ENCODE peak calls at places on chromosomes 1 and 21, in seven cellular contexts. L is CD8-positive, alpha-beta memory T cell; D is suprapubic skin; E is thoracic aorta; J is hepatocyte; P is adrenal gland; U is endodermal cell. C is an unnamed sample. For H3K27me3, the result is how much of the 10 kb centered on the place peaks cover.

GRCh38 chr1:64986903-64987871 is 20.8 kb upstream of the JAK1 start:
- DNase-seq in L (no peak), D (no peak), E (no peak), J (peak), P (no peak), U (no peak), C (no peak)

GRCh38 chr1:37437058-37437457 is 37.3 kb upstream of the ZC3H12A start:
- DNase-seq in L (no peak), D (no peak), E (no peak), J (no peak), P (no peak), U (no peak), C (no peak)

GRCh38 chr1:174812026-174812425 is 187.7 kb upstream of the CACYBP start:
- DNase-seq in L (no peak), D (no peak), E (no peak), J (no peak), P (no peak), U (no peak), C (no peak)

GRCh38 chr1:194117582-194117981 is 931.2 kb upstream of the B3GALT2 start:
- DNase-seq in L (no peak), D (no peak), E (no peak), J (no peak), P (no peak), U (peak), C (no peak)

GRCh38 chr1:179251675-179252074 is 22.2 kb upstream of the ABL2 start:
- DNase-seq in L (no peak), D (no peak), E (no peak), J (peak), P (no peak), U (no peak), C (peak)

GRCh38 chr1:165073402-165074007 is 283.0 kb downstream of the LMX1A start:
- DNase-seq in L (no peak), D (no peak), E (no peak), J (peak), P (no peak), U (no peak), C (no peak)

GRCh38 chr1:203424285-203424684 is 51.3 kb upstream of the PRELP start:
- DNase-seq in L (no peak), D (no peak), E (no peak), J (no peak), P (no peak), U (no peak), C (no peak)

GRCh38 chr1:156862602-156863599 is 2.2 kb downstream of the NTRK1 start:
- DNase-seq in L (no peak), D (no peak), E (no peak), J (no peak), P (no peak), U (no peak), C (no peak)

GRCh38 chr1:50266509-50266908 is 156.7 kb downstream of the DMRTA2 start:
- DNase-seq in L (no peak), D (no peak), E (no peak), J (no peak), P (no peak), U (peak), C (no peak)

GRCh38 chr1:154767315-154768240 is 102.5 kb downstream of the KCNN3 start:
- DNase-seq in L (no peak), D (peak), E (no peak), J (peak), P (no peak), U (no peak), C (peak)

DNA sequence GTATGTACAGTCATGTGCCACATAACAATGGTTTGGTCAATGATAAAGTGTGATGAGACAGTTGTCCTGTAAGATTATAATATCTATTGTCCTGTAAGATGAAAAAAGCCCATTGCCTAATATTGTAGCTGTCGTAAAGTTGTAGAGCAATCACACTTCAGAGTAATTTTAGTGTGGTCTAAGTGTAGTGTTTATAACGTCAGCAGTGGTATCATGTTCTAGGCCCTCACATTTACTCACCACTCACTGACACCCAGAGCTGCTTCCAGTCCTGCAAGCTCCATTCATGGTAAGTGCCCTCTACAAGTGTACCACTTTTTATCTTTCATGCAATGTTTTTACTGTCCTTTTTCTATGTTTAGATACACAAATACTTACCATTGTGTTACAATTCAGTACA is 259.9 kb upstream of the RAB4A start:
- DNase-seq in L (no peak), D (no peak), E (no peak), J (no peak), P (no peak), U (no peak), C (no peak)
- H3K27me3 ChIP-seq in L (under half), D (under half), E (under half), J (under half), P (under half), U (under half), C (under half)

DNA sequence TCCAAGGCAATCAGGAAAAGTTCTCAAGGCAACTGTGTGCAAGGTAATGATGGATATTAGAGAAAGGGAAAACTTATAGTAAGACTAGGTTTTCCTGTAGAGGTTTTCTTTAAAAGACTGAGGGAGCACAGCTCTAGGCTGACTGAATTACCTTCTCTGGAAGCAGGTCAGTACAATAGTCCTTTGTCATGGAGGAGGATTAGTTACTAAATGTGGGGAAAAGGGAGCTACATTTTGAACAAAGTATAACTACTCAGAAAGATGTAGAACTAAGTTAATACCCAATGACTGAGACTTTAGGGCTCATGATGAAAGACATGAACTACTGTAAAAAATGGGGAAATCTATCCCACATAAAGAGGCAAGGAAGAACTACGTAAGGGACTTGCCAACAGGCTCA is 148.6 kb upstream of the HP1BP3 start:
- DNase-seq in L (no peak), D (no peak), E (no peak), J (no peak), P (no peak), U (no peak), C (no peak)
- H3K27ac ChIP-seq in L (no peak), D (no peak), E (no peak), J (no peak), P (no peak), U (no peak), C (no peak)

DNA sequence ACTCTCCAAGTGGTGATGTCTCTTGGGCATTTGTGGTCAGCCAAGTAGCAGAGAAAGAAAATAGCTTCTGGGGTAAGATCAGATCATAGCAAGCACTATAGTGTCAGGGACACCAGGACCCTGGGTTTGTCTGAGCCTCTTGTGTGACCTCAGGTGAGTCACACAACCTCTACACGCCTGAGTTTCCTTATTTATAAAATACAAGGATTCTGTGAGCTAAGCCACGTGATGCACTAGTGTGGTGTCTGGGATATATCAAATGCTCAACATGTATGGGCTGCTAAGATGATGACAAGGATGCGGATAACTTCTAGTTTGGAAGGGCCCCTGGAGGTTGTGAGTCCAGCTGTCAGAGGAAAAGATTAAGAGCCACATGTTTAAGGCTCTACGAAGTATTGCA is 24.5 kb upstream of the ZNF436 start:
- DNase-seq in L (no peak), D (no peak), E (no peak), J (peak), P (no peak), U (no peak), C (no peak)
- H3K27me3 ChIP-seq in L (under half), D (under half), E (under half), J (under half), P (under half), U (under half), C (under half)

GRCh38 chr1:245118806-245119205 is 36.0 kb upstream of the KIF26B start:
- DNase-seq in L (no peak), D (no peak), E (no peak), J (no peak), P (no peak), U (no peak), C (peak)
- H3K27ac ChIP-seq in L (no peak), D (no peak), E (no peak), J (no peak), P (no peak), U (no peak), C (no peak)

GRCh38 chr1:22245100-22245650 is 102.3 kb upstream of the WNT4 start:
- DNase-seq in L (no peak), D (no peak), E (no peak), J (no peak), P (no peak), U (no peak), C (no peak)
- H3K27me3 ChIP-seq in L (under half), D (under half), E (under half), J (under half), P (under half), U (under half), C (half or more)

GRCh38 chr1:214569357-214570004 is 18.1 kb upstream of the PTPN14 start:
- DNase-seq in L (no peak), D (no peak), E (no peak), J (no peak), P (no peak), U (no peak), C (no peak)
- H3K27ac ChIP-seq in L (no peak), D (no peak), E (peak), J (no peak), P (no peak), U (no peak), C (no peak)

GRCh38 chr21:44714905-44715304 is 3.5 kb upstream of the TSPEAR start:
- DNase-seq in L (no peak), D (peak), E (no peak), J (no peak), P (no peak), U (peak), C (no peak)

GRCh38 chr21:44713130-44713529 is 1.8 kb upstream of the TSPEAR start:
- DNase-seq in L (no peak), D (no peak), E (no peak), J (no peak), P (peak), U (peak), C (no peak)

GRCh38 chr21:44712203-44713028 is 1.0 kb upstream of the TSPEAR start:
- DNase-seq in L (no peak), D (no peak), E (no peak), J (no peak), P (peak), U (peak), C (no peak)

GRCh38 chr21:44711327-44712202 is at the start of gene TSPEAR:
- DNase-seq in L (no peak), D (peak), E (no peak), J (peak), P (peak), U (peak), C (no peak)

DNA sequence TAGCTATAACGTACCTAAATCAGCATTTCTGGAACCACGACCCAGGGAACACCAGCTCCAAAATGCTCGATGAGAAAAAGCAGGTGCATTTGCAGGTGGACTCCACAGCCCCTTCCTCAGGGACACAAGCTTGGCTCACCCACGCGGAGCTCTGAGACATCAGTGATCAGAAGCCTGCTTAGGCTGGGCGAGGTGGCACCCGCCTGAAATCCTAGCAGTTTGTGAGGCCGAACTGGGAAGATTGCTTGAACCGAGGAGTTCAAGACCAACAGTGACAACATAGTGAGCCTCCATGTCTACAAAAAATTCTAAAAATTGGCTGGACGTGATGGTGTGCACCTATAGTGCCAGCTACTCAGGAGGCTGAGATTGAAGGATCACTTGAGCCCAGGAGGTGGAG is 2.5 kb upstream of the TSPEAR start:
- DNase-seq in L (no peak), D (no peak), E (no peak), J (no peak), P (no peak), U (peak), C (no peak)
- H3K27me3 ChIP-seq in L (under half), D (half or more), E (under half), J (half or more), P (half or more), U (half or more), C (half or more)

GRCh38 chr1:102897537-102897936 is 210.8 kb downstream of the COL11A1 start:
- DNase-seq in L (no peak), D (no peak), E (no peak), J (peak), P (no peak), U (no peak), C (no peak)
- H3K27ac ChIP-seq in L (no peak), D (no peak), E (no peak), J (peak), P (peak), U (no peak), C (peak)

DNA sequence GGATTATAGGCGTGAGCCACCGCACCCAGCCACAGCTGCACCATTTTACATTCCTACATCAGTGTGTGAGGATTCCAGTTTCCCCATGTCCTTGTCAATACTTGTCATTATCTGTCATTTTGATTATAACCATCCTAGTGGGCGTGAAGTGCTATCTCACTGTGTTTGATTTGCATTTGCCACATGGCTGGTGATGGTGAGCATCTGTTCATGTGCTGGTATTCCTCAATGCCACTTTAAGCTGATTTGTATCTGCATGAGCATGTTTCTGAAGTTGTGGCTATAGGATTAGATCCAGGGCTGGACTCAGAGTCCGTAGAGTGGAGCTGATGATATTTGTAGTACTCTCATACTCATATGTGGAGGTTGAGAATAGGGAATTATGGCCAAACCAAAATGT is 36.6 kb downstream of the SRRM1 start:
- DNase-seq in L (no peak), D (no peak), E (no peak), J (no peak), P (no peak), U (no peak), C (no peak)
- H3K27me3 ChIP-seq in L (under half), D (under half), E (under half), J (under half), P (under half), U (under half), C (under half)

C was measured in foreskin keratinocyte.